ENCODE peak calls at places on chromosomes 4 and X, in four cellular contexts. P, A, D and T are unnamed samples. For H3K4me1, the result is how much of the 10 kb centered on the place peaks cover.

GRCh38 chr4:142480244-142480643 is 365.9 kb downstream of the INPP4B start:
- DNase-seq in P (no peak), D (no peak), A (no peak), T (no peak)

GRCh38 chr4:171162478-171162877 is 650.7 kb upstream of the GALNTL6 start:
- DNase-seq in D (no peak), P (no peak), A (no peak), T (no peak)

GRCh38 chr4:139913398-139913990 is 240.5 kb downstream of the MAML3 start:
- DNase-seq in A (no peak), P (peak), D (no peak), T (peak)

GRCh38 chrX:136369377-136369776 is 68.6 kb downstream of the ADGRG4 start:
- DNase-seq in A (no peak), P (no peak), D (no peak), T (no peak)

GRCh38 chr4:129344058-129344457 is 248.1 kb downstream of the C4orf33 start:
- DNase-seq in A (no peak), P (peak), D (no peak), T (no peak)

GRCh38 chr4:127188847-127189246 is 443.9 kb upstream of the INTU start:
- DNase-seq in D (no peak), P (no peak), A (no peak), T (no peak)

GRCh38 chr4:102116121-102116520 is 229.2 kb downstream of the SLC39A8 start:
- DNase-seq in D (no peak), A (no peak), P (no peak), T (no peak)

GRCh38 chr4:153137168-153137567 is 67.1 kb upstream of the TRIM2 start:
- DNase-seq in P (peak), D (peak), A (peak), T (peak)

GRCh38 chrX:107673933-107674479 is 45.7 kb downstream of the PRPS1 start:
- DNase-seq in D (peak), A (peak), P (peak), T (peak)

GRCh38 chr4:128338634-128339355 is 51.2 kb upstream of the PGRMC2 start:
- DNase-seq in D (no peak), A (no peak), P (no peak), T (no peak)

GRCh38 chr4:112519689-112520597 is 4.0 kb upstream of the NEUROG2 start:
- DNase-seq in D (no peak), A (no peak), P (no peak), T (no peak)

GRCh38 chrX:9464435-9465371 is at the start of gene TBL1X:
- DNase-seq in P (no peak), D (peak), A (peak), T (peak)

GRCh38 chr4:48538358-48538757 is 48.3 kb downstream of the ZAR1 start:
- DNase-seq in P (no peak), A (no peak), D (no peak), T (no peak)

GRCh38 chrX:110219920-110220319 is 98.0 kb downstream of the AMMECR1 start:
- DNase-seq in A (no peak), P (no peak), D (no peak), T (no peak)

GRCh38 chr4:64721106-64721505 is 311.9 kb upstream of the TECRL start:
- DNase-seq in A (no peak), P (no peak), D (no peak), T (no peak)

GRCh38 chr4:94389595-94390290 is 47.1 kb upstream of the HPGDS start:
- DNase-seq in D (no peak), P (no peak), A (no peak), T (no peak)

GRCh38 chr4:674172-675035 is at the start of the genes ATP5ME and MYL5:
- DNase-seq in D (peak), P (peak), A (peak), T (peak)

GRCh38 chr4:675980-676870 is 1.9 kb downstream of the MYL5 start:
- DNase-seq in D (no peak), A (peak), P (no peak), T (no peak)

GRCh38 chr4:673349-674091 is 556 bp downstream of the ATP5ME start:
- DNase-seq in P (peak), A (peak), D (no peak), T (no peak)

GRCh38 chr4:676871-677235 is 2.5 kb downstream of the MYL5 start:
- DNase-seq in A (peak), D (no peak), P (no peak), T (no peak)

DNA sequence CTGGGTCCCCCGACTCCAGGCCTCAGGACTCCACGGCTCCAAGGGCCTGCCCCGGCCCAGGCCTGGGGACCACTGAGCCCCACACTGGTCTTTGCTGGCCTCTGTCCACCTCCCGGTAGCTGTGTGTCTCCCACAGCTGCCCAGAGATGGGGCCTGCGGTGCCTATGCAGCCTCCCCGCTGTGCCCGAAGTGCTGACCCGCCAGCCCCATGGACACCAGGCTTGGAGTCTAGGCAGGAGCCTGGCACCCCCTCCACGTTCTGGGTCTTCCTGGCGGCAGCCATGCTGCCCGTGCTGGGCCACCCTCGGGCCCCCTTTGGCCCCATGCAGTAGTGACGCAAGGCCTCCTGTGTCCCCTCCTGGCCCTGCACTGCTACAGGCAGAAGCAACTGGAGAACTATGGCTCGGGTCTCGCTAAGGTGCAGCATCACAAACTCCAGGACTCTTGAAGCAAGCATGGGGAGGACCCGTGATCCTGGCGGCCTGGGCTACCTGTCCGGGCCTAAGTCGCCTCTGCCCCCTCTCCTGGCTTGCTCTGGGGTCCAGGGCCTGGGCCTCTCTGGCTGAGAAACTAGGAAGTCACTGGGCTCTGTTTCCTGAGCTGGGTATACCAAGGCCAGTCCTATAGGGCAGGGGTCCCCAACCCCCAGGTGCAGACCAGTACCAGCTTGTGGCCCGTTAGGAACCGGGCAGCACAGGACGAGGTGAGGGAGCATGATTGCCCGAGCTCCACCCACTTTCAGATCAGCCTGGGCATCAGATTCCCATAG is 878 bp downstream of the MYL5 start:
- DNase-seq in A (peak), D (no peak), P (no peak), T (peak)
- H3K4me1 ChIP-seq in A (under half), D (under half), P (under half), T (under half)

DNA sequence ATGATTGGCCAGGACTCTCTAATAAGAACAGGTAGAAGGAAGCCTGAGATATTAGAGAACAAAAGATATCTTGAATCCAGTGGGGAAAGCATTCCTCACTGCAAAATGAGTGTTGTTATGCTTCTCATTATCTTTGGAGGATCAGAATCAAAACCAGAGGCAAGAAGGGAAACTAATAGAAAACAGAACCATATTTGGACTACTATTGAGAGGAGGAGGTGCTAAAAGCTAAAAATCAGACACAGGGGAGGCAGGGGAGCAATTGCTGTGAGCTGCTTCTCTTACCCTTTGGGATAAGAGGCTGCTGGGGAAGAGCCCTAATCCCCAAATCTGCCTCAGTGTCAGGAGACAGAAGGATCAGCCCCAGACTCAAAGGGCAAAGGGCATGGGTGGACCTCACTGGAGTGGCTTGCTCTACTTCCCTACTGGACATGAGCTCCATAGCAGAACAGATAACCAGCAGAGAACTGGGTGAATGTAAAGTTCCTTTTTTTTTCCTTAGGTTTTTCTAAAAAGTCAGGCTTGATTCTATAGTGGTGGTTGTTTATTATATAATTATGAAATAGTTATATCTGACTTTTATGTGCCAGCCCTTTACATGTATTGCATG is 60.1 kb downstream of the SEPTIN11 start:
- DNase-seq in P (no peak), D (no peak), A (no peak), T (no peak)
- H3K4me1 ChIP-seq in P (under half), D (under half), A (under half), T (under half)

GRCh38 chr4:6279582-6280289 is 10.1 kb downstream of the WFS1 start:
- DNase-seq in A (no peak), P (no peak), D (no peak), T (no peak)
- H3K4me1 ChIP-seq in A (under half), P (under half), D (under half), T (half or more)

DNA sequence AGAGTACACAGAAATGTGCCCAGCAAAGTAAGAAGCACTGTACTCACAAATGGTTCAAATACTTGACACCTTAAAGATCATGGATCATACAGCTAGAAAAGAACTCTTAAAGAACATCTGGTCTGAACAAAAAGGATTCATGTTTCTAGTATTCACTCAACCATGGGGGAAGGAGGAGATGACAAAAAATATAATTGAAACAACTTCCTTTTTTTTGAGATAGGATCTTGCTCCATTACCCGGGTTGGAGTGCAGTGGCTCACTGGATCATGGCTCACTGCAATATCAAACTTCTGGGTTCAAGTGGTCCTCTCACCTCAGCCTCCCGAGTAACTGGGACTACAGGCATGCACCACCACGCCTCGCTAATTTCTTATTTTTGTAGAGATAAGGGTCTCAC is 6.0 kb downstream of the DHX15 start:
- DNase-seq in D (no peak), A (no peak), P (no peak), T (no peak)
- H3K4me1 ChIP-seq in D (under half), A (under half), P (under half), T (under half)

GRCh38 chrX:65702956-65703355 is 35.5 kb downstream of the MSN start:
- DNase-seq in A (no peak), P (no peak), D (no peak), T (no peak)
- H3K4me1 ChIP-seq in A (under half), P (under half), D (under half), T (under half)

GRCh38 chr4:151218343-151218742 is 58.6 kb upstream of the PRSS48 start:
- DNase-seq in P (peak), A (no peak), D (no peak), T (no peak)
- H3K4me1 ChIP-seq in P (under half), A (under half), D (under half), T (under half)

GRCh38 chr4:73703320-73703719 is 37.0 kb upstream of the CXCL8 start:
- DNase-seq in P (no peak), A (no peak), D (no peak), T (no peak)
- H3K4me1 ChIP-seq in P (under half), A (under half), D (under half), T (under half)

DNA sequence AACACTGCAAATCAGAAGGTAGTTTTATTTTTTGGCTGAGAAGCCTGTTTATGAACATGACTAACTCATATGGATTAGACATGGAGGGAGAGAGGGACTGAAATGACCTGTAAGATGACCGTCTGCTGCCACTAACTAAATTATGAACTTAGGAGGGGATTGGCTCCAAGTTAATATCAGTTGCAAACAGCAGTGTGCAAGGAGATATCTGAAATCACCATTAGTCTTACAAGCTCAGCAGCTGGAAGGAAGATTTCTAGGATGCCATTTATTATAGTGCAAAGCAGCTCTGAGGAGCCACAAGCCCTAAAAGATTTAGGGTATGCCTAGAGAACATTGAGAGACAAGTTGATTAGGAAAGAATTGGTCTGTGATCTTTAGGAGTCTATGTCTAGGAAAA is 405.5 kb downstream of the MID1IP1 start:
- DNase-seq in D (no peak), A (no peak), P (no peak), T (no peak)
- H3K4me1 ChIP-seq in D (under half), A (under half), P (under half), T (under half)